ENCODE peak calls at places on chromosomes 6 and 20, in seven cellular contexts. E, C, K, D, R, F and L are unnamed samples.

GRCh38 chr6:67629268-67629667 is 1005.8 kb upstream of the ADGRB3 start:
- DNase-seq in K (peak; percentile 1), F (no peak), E (no peak), C (no peak), R (no peak), D (peak; percentile 22), L (no peak)

GRCh38 chr6:111843347-111844147 is 29.7 kb downstream of the FYN start:
- DNase-seq in R (no peak), C (no peak), F (peak; percentile 35), D (no peak), K (no peak), E (no peak), L (no peak)

GRCh38 chr6:96410467-96410866 is 111.1 kb upstream of the UFL1 start:
- DNase-seq in D (no peak), C (no peak), F (no peak), R (no peak), E (no peak), K (no peak), L (no peak)

GRCh38 chr6:43807228-43808061 is 37.4 kb downstream of the VEGFA start:
- DNase-seq in E (no peak), C (no peak), R (no peak), D (no peak), F (no peak), K (peak; percentile 71), L (no peak)

GRCh38 chr6:142071981-142072380 is 60.7 kb upstream of the GJE1 start:
- DNase-seq in C (no peak), E (no peak), K (no peak), R (no peak), F (no peak), D (no peak), L (no peak)

GRCh38 chr20:62952373-62953166 is at the start of gene SLC17A9:
- DNase-seq in D (no peak), R (no peak), E (peak; percentile 68), C (peak; percentile 54), F (peak; percentile 94), K (peak; percentile 12), L (peak; percentile 90)

GRCh38 chr6:9173229-9173628 is 737.9 kb upstream of the SLC35B3 start:
- DNase-seq in E (no peak), D (no peak), K (no peak), F (no peak), C (no peak), R (no peak), L (no peak)

GRCh38 chr6:28356666-28357020 is 6.9 kb downstream of the ZKSCAN3 start:
- DNase-seq in E (no peak), C (no peak), K (no peak), D (no peak), F (no peak), R (no peak), L (no peak)

GRCh38 chr20:24914388-24915241 is 34.5 kb upstream of the CST7 start:
- DNase-seq in D (no peak), F (no peak), K (no peak), R (no peak), E (no peak), C (peak; percentile 3), L (no peak)

GRCh38 chr6:72721346-72721745 is 99.5 kb downstream of the KCNQ5 start:
- DNase-seq in R (no peak), C (no peak), K (no peak), F (no peak), E (no peak), D (no peak), L (no peak)

GRCh38 chr6:100948381-100949133 is 67.4 kb upstream of the ASCC3 start:
- DNase-seq in R (no peak), D (peak; percentile 10), C (no peak), K (peak; percentile 0), F (no peak), E (no peak), L (no peak)

GRCh38 chr6:157265186-157265585 is 58.1 kb downstream of the TMEM242 start:
- DNase-seq in K (no peak), F (no peak), C (no peak), R (no peak), E (no peak), D (no peak), L (no peak)

GRCh38 chr6:155959898-155960297 is 504.3 kb upstream of the NOX3 start:
- DNase-seq in C (no peak), E (no peak), R (no peak), K (no peak), F (peak; percentile 24), D (no peak), L (no peak)

DNA sequence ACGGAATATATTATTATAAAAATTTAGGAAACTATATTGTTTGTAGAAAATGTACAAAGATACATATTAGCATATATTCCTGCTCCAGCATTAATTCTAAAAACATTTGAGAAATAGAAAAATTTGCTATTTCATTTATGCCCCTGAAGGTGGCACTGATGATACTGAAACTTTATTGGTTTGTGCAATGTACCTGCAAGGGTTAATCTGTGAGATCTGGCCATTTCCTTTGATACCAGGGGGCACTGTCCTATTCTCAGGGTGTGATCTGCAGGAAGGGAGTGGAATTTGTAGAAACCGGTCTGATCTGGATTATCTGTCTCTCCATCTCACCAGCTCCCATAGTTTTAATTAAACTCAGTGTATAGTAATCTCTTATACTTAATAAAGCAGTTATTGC is 625.1 kb upstream of the IMPG1 start:
- DNase-seq in E (no peak), F (no peak), D (no peak), K (peak; percentile 18), C (no peak), R (peak; percentile 12), L (no peak)
- TF ChIP-seq CTCF in E (no peak), F (no peak), D (peak; percentile 24), K (peak; percentile 39), C (no peak), R (peak; percentile 42), L (no peak)

GRCh38 chr20:5974531-5974930 is 24.1 kb downstream of the MCM8 start:
- DNase-seq in E (no peak), D (no peak), K (no peak), R (peak; percentile 56), F (no peak), C (no peak), L (no peak)
- H3K36me3 ChIP-seq in E (peaks cover 39% of the 10 kb centered on the region), D (peaks cover 1% of the 10 kb centered on the region), K (peaks cover 4% of the 10 kb centered on the region), R (peaks cover 44% of the 10 kb centered on the region), F (no peaks in the 10 kb centered on the region), C (peaks cover 57% of the 10 kb centered on the region), L (peaks cover 8% of the 10 kb centered on the region)

GRCh38 chr20:4781637-4782349 is 60.1 kb downstream of the PRND start:
- DNase-seq in K (no peak), R (no peak), E (no peak), C (no peak), D (no peak), F (no peak), L (no peak)

GRCh38 chr20:4781211-4781610 is 59.5 kb downstream of the PRND start:
- DNase-seq in R (no peak), F (no peak), E (no peak), K (no peak), D (no peak), C (no peak), L (no peak)

GRCh38 chr20:4776079-4776630 is 54.4 kb downstream of the PRND start:
- DNase-seq in C (no peak), R (no peak), F (no peak), E (no peak), D (no peak), K (no peak), L (no peak)

GRCh38 chr20:4782373-4782772 is 60.7 kb downstream of the PRND start:
- DNase-seq in D (no peak), F (no peak), K (no peak), E (no peak), R (no peak), C (no peak), L (no peak)

GRCh38 chr20:4780245-4780644 is 58.5 kb downstream of the PRND start:
- DNase-seq in R (no peak), F (no peak), E (no peak), C (no peak), D (no peak), K (no peak), L (no peak)
- TF ChIP-seq CTCF in R (peak; percentile 47), F (no peak), E (no peak), C (no peak), D (no peak), K (no peak), L (peak; percentile 7)

DNA sequence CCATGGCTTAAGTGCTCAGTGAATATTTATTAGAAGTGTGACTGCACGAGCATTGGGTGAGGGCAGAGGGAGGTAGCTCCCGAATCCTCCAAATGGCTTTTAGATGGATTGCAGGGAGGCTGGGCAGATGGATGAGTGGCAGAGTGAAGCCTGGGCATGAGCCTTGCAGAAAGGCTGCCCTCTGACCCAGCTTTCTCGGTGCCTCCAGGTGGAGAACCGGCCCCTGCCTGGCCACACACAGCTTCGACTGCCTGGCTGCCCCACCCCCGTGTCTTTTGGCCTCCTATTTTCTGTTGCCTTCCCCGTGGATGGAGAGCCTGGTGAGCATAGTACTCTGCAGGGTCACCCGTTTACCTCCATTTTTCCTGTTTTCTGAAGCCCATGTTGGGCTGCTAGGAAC is 3.4 kb downstream of the VARS2 start:
- DNase-seq in C (no peak), D (no peak), K (no peak), E (no peak), F (no peak), R (no peak), L (no peak)
- H3K36me3 ChIP-seq in C (peaks cover 61% of the 10 kb centered on the region), D (peaks cover 27% of the 10 kb centered on the region), K (peaks cover 36% of the 10 kb centered on the region), E (peaks cover 55% of the 10 kb centered on the region), F (no peaks in the 10 kb centered on the region), R (peaks cover 20% of the 10 kb centered on the region), L (peaks cover 32% of the 10 kb centered on the region)

DNA sequence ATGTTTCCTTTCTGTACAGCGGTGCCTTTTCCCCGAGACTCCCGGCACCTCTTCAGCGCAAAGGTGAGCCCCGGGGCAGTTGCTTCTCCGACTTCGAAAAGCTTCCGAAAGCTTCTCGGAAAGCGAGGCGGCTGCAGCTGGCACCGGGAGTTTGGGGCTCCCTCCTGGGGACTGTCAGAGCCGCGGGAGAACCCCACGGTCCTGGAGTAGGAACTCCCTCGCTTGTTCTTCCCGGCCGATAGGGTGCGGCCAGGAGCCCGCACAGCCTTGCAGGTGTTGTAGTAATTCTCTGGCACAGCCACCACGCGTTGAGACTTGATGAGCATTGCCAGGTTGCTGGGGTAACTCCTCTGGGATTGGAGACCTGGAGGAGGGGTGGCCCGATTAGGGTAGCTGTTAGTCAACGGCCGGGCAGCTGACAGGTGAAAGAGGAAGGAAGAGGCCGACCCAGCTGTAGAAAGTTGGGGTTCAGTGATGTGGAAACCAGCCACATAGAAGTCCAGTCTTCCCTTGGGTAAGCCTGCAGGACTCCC is 708 bp downstream of the KDM1B start:
- DNase-seq in R (peak; percentile 87), F (peak; percentile 82), D (no peak), C (peak; percentile 47), K (peak; percentile 27), E (peak; percentile 38), L (peak; percentile 74)
- TF ChIP-seq CTCF in R (peak; percentile 59), F (peak; percentile 46), D (peak; percentile 52), C (no peak), K (peak; percentile 21), E (peak; percentile 28), L (peak; percentile 32)

GRCh38 chr6:78954740-78955139 is 87.4 kb downstream of the IRAK1BP1 start:
- DNase-seq in R (no peak), K (no peak), F (no peak), C (no peak), D (no peak), E (no peak), L (no peak)
- H3K36me3 ChIP-seq in R (peaks cover 33% of the 10 kb centered on the region), K (peaks cover 10% of the 10 kb centered on the region), F (no peaks in the 10 kb centered on the region), C (peaks cover 91% of the 10 kb centered on the region), D (no peaks in the 10 kb centered on the region), E (peaks cover 93% of the 10 kb centered on the region), L (peaks cover 2% of the 10 kb centered on the region)

GRCh38 chr6:39102024-39102820 is 12.8 kb downstream of the SAYSD1 start:
- DNase-seq in D (no peak), F (no peak), R (no peak), K (peak; percentile 84), E (peak; percentile 23), C (no peak), L (peak; percentile 51)
- TF ChIP-seq CTCF in D (peak; percentile 43), F (no peak), R (no peak), K (peak; percentile 49), E (peak; percentile 56), C (peak; percentile 34), L (peak; percentile 87)